ENCODE peak calls at places on chromosomes 6 and 20, in ten cellular contexts. X is mucosa of descending colon, Q is DND-41, K is body of pancreas, P is foreskin fibroblast, O is dorsolateral prefrontal cortex, F is mammary epithelial cell, E is Peyer's patch, N is heart left ventricle, T is GM12865. G is an unnamed sample.

GRCh38 chr20:34989670-34990069 is 34.0 kb downstream of the MYH7B start:
- DNase-seq in P (no peak), K (no peak), N (no peak), F (no peak), E (no peak), Q (no peak), X (no peak), O (no peak), T (no peak), G (no peak)

GRCh38 chr20:25148181-25148981 is 47.1 kb upstream of the ENTPD6 start:
- DNase-seq in E (peak; percentile 62), X (no peak), T (peak; percentile 16), F (no peak), Q (no peak), P (peak; percentile 44), N (peak; percentile 48), O (no peak), K (peak; percentile 61), G (no peak)

GRCh38 chr6:46000905-46001304 is 14.8 kb downstream of the CLIC5 start:
- DNase-seq in T (no peak), K (no peak), X (no peak), E (no peak), Q (no peak), P (no peak), O (no peak), N (no peak), F (no peak), G (no peak)

GRCh38 chr6:125748534-125749111 is 809 bp upstream of the HEY2 start:
- DNase-seq in P (no peak), E (no peak), O (no peak), T (no peak), F (peak; percentile 29), N (no peak), X (no peak), K (no peak), Q (no peak), G (no peak)

GRCh38 chr6:5004373-5005037 is 668 bp upstream of the RPP40 start:
- DNase-seq in T (no peak), N (no peak), F (peak; percentile 3), O (no peak), Q (no peak), K (no peak), P (peak; percentile 11), E (no peak), X (no peak), G (peak; percentile 7)

GRCh38 chr6:36249536-36249935 is 20.3 kb upstream of the PNPLA1 start:
- DNase-seq in Q (no peak), O (no peak), X (no peak), E (no peak), P (no peak), K (no peak), T (no peak), N (no peak), F (no peak), G (no peak)

GRCh38 chr20:40274912-40275654 is 414.0 kb downstream of the MAFB start:
- DNase-seq in O (no peak), K (no peak), X (no peak), E (no peak), F (no peak), Q (no peak), N (no peak), T (no peak), P (no peak), G (no peak)

GRCh38 chr6:123997223-123997622 is 193.6 kb downstream of the NKAIN2 start:
- DNase-seq in T (no peak), K (peak; percentile 9), P (no peak), X (no peak), E (no peak), Q (no peak), O (no peak), F (no peak), N (no peak), G (no peak)

GRCh38 chr6:12148841-12149240 is 136.7 kb downstream of the HIVEP1 start:
- DNase-seq in O (no peak), E (no peak), N (no peak), T (no peak), X (no peak), P (no peak), F (no peak), Q (no peak), K (no peak), G (no peak)

GRCh38 chr6:12149944-12150510 is 137.9 kb downstream of the HIVEP1 start:
- DNase-seq in P (no peak), N (no peak), E (no peak), Q (no peak), F (no peak), K (no peak), X (no peak), O (no peak), T (no peak), G (no peak)

GRCh38 chr6:12150812-12151432 is 138.8 kb downstream of the HIVEP1 start:
- DNase-seq in F (no peak), Q (peak; percentile 44), K (peak; percentile 26), T (peak; percentile 49), P (no peak), X (no peak), N (no peak), E (peak; percentile 71), O (no peak), G (no peak)

GRCh38 chr6:12148317-12148801 is 136.2 kb downstream of the HIVEP1 start:
- DNase-seq in Q (no peak), K (no peak), T (no peak), P (peak; percentile 45), O (no peak), E (no peak), N (no peak), F (peak; percentile 56), X (no peak), G (no peak)

GRCh38 chr6:12147557-12148316 is 135.6 kb downstream of the HIVEP1 start:
- DNase-seq in F (no peak), O (no peak), P (no peak), N (no peak), X (no peak), T (no peak), K (no peak), Q (no peak), E (no peak), G (no peak)
- TF ChIP-seq CTCF in F (no peak), O (peak; percentile 24), P (peak; percentile 29), N (peak; percentile 27), X (no peak), T (no peak), K (no peak), Q (no peak), E (no peak), G (no peak)

DNA sequence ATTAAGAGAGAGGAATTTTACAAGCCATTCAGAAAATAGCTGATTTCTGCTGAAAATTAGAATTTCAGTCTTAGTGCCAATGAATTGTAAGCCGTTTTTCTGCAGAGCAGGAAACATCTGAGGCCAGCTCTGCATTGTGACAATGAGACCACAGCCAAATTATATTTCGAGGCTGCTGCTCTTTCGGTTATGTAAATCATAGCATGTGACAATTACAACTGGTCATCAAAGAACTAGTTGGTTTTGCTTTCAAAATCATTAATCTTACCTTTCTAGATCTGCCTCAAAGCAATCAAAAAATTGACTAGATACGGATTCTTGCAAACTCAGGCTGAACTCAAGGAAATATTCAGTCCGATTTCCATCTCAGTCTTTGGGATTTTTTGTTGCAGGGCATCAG is 33.4 kb upstream of the INSM1 start:
- DNase-seq in O (no peak), E (no peak), Q (no peak), N (no peak), T (peak; percentile 83), P (no peak), X (no peak), K (no peak), F (no peak), G (peak; percentile 94)
- H3K4me3 ChIP-seq in O (no peak overlapping the region), E (no peak overlapping the region), Q (no peak overlapping the region), N (no peak overlapping the region), T (peak overlapping the region; percentile 48), P (no peak overlapping the region), X (no peak overlapping the region), K (no peak overlapping the region), F (no peak overlapping the region), G (peak overlapping the region; percentile 63)

DNA sequence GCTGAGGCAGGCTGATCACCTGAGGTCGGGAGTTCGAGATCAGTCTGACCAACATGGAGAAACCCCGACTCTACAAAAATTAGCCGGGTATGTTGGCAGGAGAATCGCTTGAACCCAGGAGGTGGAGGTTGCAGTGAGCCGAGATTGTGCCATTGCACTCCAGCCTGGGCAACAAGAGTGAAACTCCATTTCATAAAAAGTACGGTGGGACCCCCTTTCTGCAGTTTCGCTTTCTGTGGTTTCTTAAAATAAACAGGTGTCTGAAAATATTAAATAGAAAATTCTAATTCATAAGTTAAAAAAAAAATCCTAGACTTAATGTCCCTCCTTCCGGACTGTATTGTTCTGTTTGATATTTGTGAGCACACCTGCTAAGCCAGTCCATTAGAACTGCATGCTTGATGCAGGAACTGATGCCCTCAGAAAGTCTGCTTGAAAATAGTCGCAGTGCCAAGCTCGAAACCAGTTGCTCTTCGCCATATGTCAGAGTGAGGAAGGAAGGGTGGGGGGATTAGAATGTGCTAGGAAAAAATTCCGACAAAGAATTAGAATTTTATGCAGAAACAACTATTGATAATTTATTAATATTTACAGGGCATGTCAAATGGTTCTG is 85.9 kb downstream of the JARID2 start:
- DNase-seq in O (no peak), X (no peak), E (no peak), T (peak; percentile 45), K (no peak), F (no peak), P (no peak), N (no peak), Q (no peak), G (peak; percentile 56)
- TF ChIP-seq CTCF in O (no peak), X (no peak), E (no peak), T (no peak), K (no peak), F (no peak), P (no peak), N (no peak), Q (no peak), G (no peak)

GRCh38 chr6:108164815-108165706 is 761 bp upstream of the NR2E1 start:
- DNase-seq in T (no peak), N (no peak), E (no peak), F (no peak), K (no peak), O (no peak), Q (no peak), X (no peak), P (no peak), G (no peak)

GRCh38 chr6:108161724-108162282 is 4.0 kb upstream of the NR2E1 start:
- DNase-seq in F (no peak), T (no peak), E (no peak), P (no peak), X (no peak), K (no peak), Q (no peak), N (no peak), O (no peak), G (no peak)

GRCh38 chr6:108163644-108164536 is 1.9 kb upstream of the NR2E1 start:
- DNase-seq in Q (no peak), O (no peak), T (no peak), F (peak; percentile 55), E (no peak), N (no peak), X (no peak), P (no peak), K (no peak), G (no peak)

GRCh38 chr6:108164537-108164814 is 1.3 kb upstream of the NR2E1 start:
- DNase-seq in K (no peak), E (no peak), T (no peak), P (no peak), N (no peak), X (no peak), Q (no peak), F (no peak), O (no peak), G (no peak)

DNA sequence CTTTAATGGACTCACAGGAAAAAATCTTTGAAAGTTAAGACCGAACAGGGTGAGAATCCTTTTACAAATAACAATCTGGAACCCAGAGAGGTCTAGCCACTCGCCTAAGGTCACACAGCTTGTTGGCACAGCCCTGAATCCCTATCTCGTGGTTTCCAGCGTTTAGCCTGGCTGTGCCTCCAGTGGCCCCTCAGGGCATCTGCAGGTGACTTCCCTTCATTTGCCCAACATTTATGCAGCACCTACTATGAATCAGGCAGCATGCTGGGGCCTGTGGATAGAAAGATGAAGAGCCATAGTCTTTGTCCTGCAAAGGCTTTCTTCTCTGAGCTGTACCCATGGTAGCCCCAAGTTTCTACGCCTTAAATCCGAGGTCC is 2.6 kb upstream of the NR2E1 start:
- DNase-seq in E (no peak), F (peak; percentile 77), N (no peak), O (no peak), X (no peak), P (no peak), K (no peak), T (no peak), Q (no peak), G (no peak)
- H3K4me3 ChIP-seq in E (no peak overlapping the region), F (no peak overlapping the region), N (no peak overlapping the region), O (no peak overlapping the region), X (no peak overlapping the region), P (no peak overlapping the region), K (no peak overlapping the region), T (no peak overlapping the region), Q (no peak overlapping the region), G (no peak overlapping the region)